ENCODE peak calls at places on chromosome 18, in ten cellular contexts. One of them, this sample, is unnamed. For H3K4me1, the result is how much of the 10 kb centered on the place peaks cover.

GRCh38 chr18:2799369-2799768 is 47.4 kb upstream of the EMILIN2 start:
- DNase-seq in right cardiac atrium: no peak
- DNase-seq in kidney: no peak
- DNase-seq in A549: no peak
- DNase-seq in aorta: no peak
- DNase-seq in cardiac muscle cell: no peak
- DNase-seq in small intestine: no peak
- DNase-seq in stomach: no peak
- DNase-seq in GM23248: no peak
- DNase-seq in CD4-positive, alpha-beta memory T cell: no peak
- DNase-seq in this sample: no peak

GRCh38 chr18:63439334-63439733 is 17.1 kb upstream of the VPS4B start:
- DNase-seq in kidney: no peak
- DNase-seq in small intestine: peak
- DNase-seq in aorta: no peak
- DNase-seq in right cardiac atrium: no peak
- DNase-seq in CD4-positive, alpha-beta memory T cell: peak
- DNase-seq in A549: peak
- DNase-seq in GM23248: peak
- DNase-seq in cardiac muscle cell: peak
- DNase-seq in stomach: peak
- DNase-seq in this sample: peak

GRCh38 chr18:21439453-21439852 is 161.1 kb downstream of the ESCO1 start:
- DNase-seq in aorta: no peak
- DNase-seq in kidney: no peak
- DNase-seq in GM23248: peak
- DNase-seq in CD4-positive, alpha-beta memory T cell: no peak
- DNase-seq in cardiac muscle cell: no peak
- DNase-seq in small intestine: peak
- DNase-seq in right cardiac atrium: no peak
- DNase-seq in A549: no peak
- DNase-seq in stomach: no peak
- DNase-seq in this sample: no peak

GRCh38 chr18:45547910-45548309 is 67.4 kb upstream of the SLC14A2 start:
- DNase-seq in A549: no peak
- DNase-seq in aorta: no peak
- DNase-seq in stomach: no peak
- DNase-seq in small intestine: no peak
- DNase-seq in kidney: no peak
- DNase-seq in GM23248: no peak
- DNase-seq in cardiac muscle cell: no peak
- DNase-seq in CD4-positive, alpha-beta memory T cell: no peak
- DNase-seq in right cardiac atrium: no peak
- DNase-seq in this sample: no peak

GRCh38 chr18:43160509-43160908 is 45.0 kb upstream of the RIT2 start:
- DNase-seq in aorta: no peak
- DNase-seq in right cardiac atrium: no peak
- DNase-seq in GM23248: peak
- DNase-seq in CD4-positive, alpha-beta memory T cell: no peak
- DNase-seq in stomach: no peak
- DNase-seq in small intestine: no peak
- DNase-seq in kidney: no peak
- DNase-seq in A549: no peak
- DNase-seq in cardiac muscle cell: no peak
- DNase-seq in this sample: no peak

GRCh38 chr18:76524900-76525698 is 30.1 kb upstream of the ZNF516 start:
- DNase-seq in A549: peak
- DNase-seq in kidney: peak
- DNase-seq in aorta: no peak
- DNase-seq in cardiac muscle cell: peak
- DNase-seq in right cardiac atrium: no peak
- DNase-seq in stomach: no peak
- DNase-seq in CD4-positive, alpha-beta memory T cell: no peak
- DNase-seq in small intestine: peak
- DNase-seq in GM23248: peak
- DNase-seq in this sample: no peak

GRCh38 chr18:43396266-43396665 is 119.0 kb upstream of the SYT4 start:
- DNase-seq in kidney: no peak
- DNase-seq in stomach: no peak
- DNase-seq in right cardiac atrium: no peak
- DNase-seq in A549: no peak
- DNase-seq in aorta: no peak
- DNase-seq in cardiac muscle cell: peak
- DNase-seq in small intestine: no peak
- DNase-seq in GM23248: peak
- DNase-seq in CD4-positive, alpha-beta memory T cell: no peak
- DNase-seq in this sample: no peak

GRCh38 chr18:33459612-33460011 is 19.1 kb upstream of the CCDC178 start:
- DNase-seq in kidney: no peak
- DNase-seq in small intestine: no peak
- DNase-seq in A549: no peak
- DNase-seq in cardiac muscle cell: no peak
- DNase-seq in CD4-positive, alpha-beta memory T cell: no peak
- DNase-seq in right cardiac atrium: no peak
- DNase-seq in stomach: no peak
- DNase-seq in GM23248: no peak
- DNase-seq in aorta: no peak
- DNase-seq in this sample: no peak

GRCh38 chr18:29087616-29088246 is 910.8 kb upstream of the CDH2 start:
- DNase-seq in right cardiac atrium: no peak
- DNase-seq in stomach: no peak
- DNase-seq in CD4-positive, alpha-beta memory T cell: no peak
- DNase-seq in kidney: no peak
- DNase-seq in aorta: no peak
- DNase-seq in cardiac muscle cell: no peak
- DNase-seq in small intestine: no peak
- DNase-seq in A549: no peak
- DNase-seq in GM23248: no peak
- DNase-seq in this sample: no peak

GRCh38 chr18:60053747-60054304 is 154.0 kb downstream of the PMAIP1 start:
- DNase-seq in right cardiac atrium: no peak
- DNase-seq in A549: peak
- DNase-seq in small intestine: peak
- DNase-seq in cardiac muscle cell: peak
- DNase-seq in CD4-positive, alpha-beta memory T cell: no peak
- DNase-seq in aorta: no peak
- DNase-seq in GM23248: peak
- DNase-seq in stomach: no peak
- DNase-seq in kidney: no peak
- DNase-seq in this sample: no peak

GRCh38 chr18:42296723-42297122 is 341.7 kb downstream of the PIK3C3 start:
- DNase-seq in aorta: no peak
- DNase-seq in CD4-positive, alpha-beta memory T cell: no peak
- DNase-seq in stomach: no peak
- DNase-seq in GM23248: peak
- DNase-seq in right cardiac atrium: no peak
- DNase-seq in small intestine: no peak
- DNase-seq in A549: no peak
- DNase-seq in cardiac muscle cell: peak
- DNase-seq in kidney: no peak
- DNase-seq in this sample: no peak

GRCh38 chr18:22343613-22344012 is 74.1 kb downstream of the CTAGE1 start:
- DNase-seq in right cardiac atrium: no peak
- DNase-seq in small intestine: no peak
- DNase-seq in cardiac muscle cell: no peak
- DNase-seq in GM23248: no peak
- DNase-seq in stomach: no peak
- DNase-seq in CD4-positive, alpha-beta memory T cell: no peak
- DNase-seq in aorta: peak
- DNase-seq in kidney: no peak
- DNase-seq in A549: no peak
- DNase-seq in this sample: no peak

GRCh38 chr18:78857252-78858150 is 122.1 kb upstream of the SALL3 start:
- DNase-seq in kidney: peak
- DNase-seq in stomach: no peak
- DNase-seq in small intestine: no peak
- DNase-seq in cardiac muscle cell: no peak
- DNase-seq in A549: no peak
- DNase-seq in CD4-positive, alpha-beta memory T cell: no peak
- DNase-seq in GM23248: no peak
- DNase-seq in right cardiac atrium: no peak
- DNase-seq in aorta: no peak
- DNase-seq in this sample: no peak

GRCh38 chr18:32440478-32440877 is 30.2 kb downstream of the GAREM1 start:
- DNase-seq in GM23248: no peak
- DNase-seq in CD4-positive, alpha-beta memory T cell: no peak
- DNase-seq in stomach: no peak
- DNase-seq in aorta: no peak
- DNase-seq in kidney: no peak
- DNase-seq in small intestine: no peak
- DNase-seq in right cardiac atrium: no peak
- DNase-seq in cardiac muscle cell: no peak
- DNase-seq in A549: no peak
- DNase-seq in this sample: no peak
- H3K4me1 ChIP-seq in GM23248: under half
- H3K4me1 ChIP-seq in CD4-positive, alpha-beta memory T cell: under half
- H3K4me1 ChIP-seq in stomach: under half
- H3K4me1 ChIP-seq in aorta: under half
- H3K4me1 ChIP-seq in kidney: under half
- H3K4me1 ChIP-seq in small intestine: under half
- H3K4me1 ChIP-seq in right cardiac atrium: under half
- H3K4me1 ChIP-seq in cardiac muscle cell: under half
- H3K4me1 ChIP-seq in A549: under half
- H3K4me1 ChIP-seq in this sample: under half

GRCh38 chr18:67514901-67515540 is 1.5 kb downstream of the DSEL start:
- DNase-seq in small intestine: no peak
- DNase-seq in right cardiac atrium: no peak
- DNase-seq in cardiac muscle cell: no peak
- DNase-seq in kidney: no peak
- DNase-seq in stomach: no peak
- DNase-seq in GM23248: peak
- DNase-seq in aorta: no peak
- DNase-seq in CD4-positive, alpha-beta memory T cell: no peak
- DNase-seq in A549: no peak
- DNase-seq in this sample: no peak
- H3K4me3 ChIP-seq in small intestine: no peak
- H3K4me3 ChIP-seq in right cardiac atrium: peak
- H3K4me3 ChIP-seq in cardiac muscle cell: peak
- H3K4me3 ChIP-seq in kidney: peak
- H3K4me3 ChIP-seq in stomach: peak
- H3K4me3 ChIP-seq in GM23248: peak
- H3K4me3 ChIP-seq in aorta: peak
- H3K4me3 ChIP-seq in CD4-positive, alpha-beta memory T cell: no peak
- H3K4me3 ChIP-seq in A549: no peak
- H3K4me3 ChIP-seq in this sample: no peak

GRCh38 chr18:26357960-26358359 is 131.7 kb downstream of the TAF4B start:
- DNase-seq in CD4-positive, alpha-beta memory T cell: no peak
- DNase-seq in cardiac muscle cell: no peak
- DNase-seq in stomach: no peak
- DNase-seq in right cardiac atrium: no peak
- DNase-seq in kidney: no peak
- DNase-seq in aorta: no peak
- DNase-seq in GM23248: no peak
- DNase-seq in small intestine: no peak
- DNase-seq in A549: no peak
- DNase-seq in this sample: no peak

GRCh38 chr18:26367425-26367824 is 141.2 kb downstream of the TAF4B start:
- DNase-seq in GM23248: no peak
- DNase-seq in aorta: no peak
- DNase-seq in CD4-positive, alpha-beta memory T cell: no peak
- DNase-seq in cardiac muscle cell: no peak
- DNase-seq in A549: no peak
- DNase-seq in stomach: no peak
- DNase-seq in right cardiac atrium: no peak
- DNase-seq in small intestine: no peak
- DNase-seq in kidney: no peak
- DNase-seq in this sample: no peak

GRCh38 chr18:26356045-26356785 is 130.0 kb downstream of the TAF4B start:
- DNase-seq in A549: no peak
- DNase-seq in CD4-positive, alpha-beta memory T cell: no peak
- DNase-seq in stomach: no peak
- DNase-seq in small intestine: no peak
- DNase-seq in aorta: no peak
- DNase-seq in right cardiac atrium: no peak
- DNase-seq in GM23248: no peak
- DNase-seq in cardiac muscle cell: no peak
- DNase-seq in kidney: no peak
- DNase-seq in this sample: no peak

DNA sequence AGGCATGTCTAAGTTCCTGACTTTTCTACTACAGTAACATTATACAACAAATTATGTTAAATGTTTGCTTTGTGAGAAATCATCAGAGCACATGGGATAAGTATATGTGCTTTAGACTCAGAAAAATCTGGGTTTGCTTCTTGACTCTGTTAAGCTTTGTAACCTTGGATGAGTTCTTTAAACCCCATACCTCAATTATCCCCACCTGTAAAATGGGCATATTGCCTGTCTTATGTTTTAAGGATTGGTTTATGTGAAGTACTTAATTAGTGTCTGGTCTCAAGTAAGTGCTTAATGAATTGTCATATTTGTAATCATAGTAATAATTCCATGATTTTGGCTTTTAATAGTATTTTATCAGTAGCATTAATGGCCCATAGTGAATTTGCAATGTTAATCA is 135.8 kb downstream of the TAF4B start:
- DNase-seq in stomach: no peak
- DNase-seq in CD4-positive, alpha-beta memory T cell: no peak
- DNase-seq in kidney: no peak
- DNase-seq in GM23248: no peak
- DNase-seq in right cardiac atrium: no peak
- DNase-seq in aorta: no peak
- DNase-seq in small intestine: no peak
- DNase-seq in A549: no peak
- DNase-seq in cardiac muscle cell: no peak
- DNase-seq in this sample: no peak
- H3K4me1 ChIP-seq in stomach: under half
- H3K4me1 ChIP-seq in CD4-positive, alpha-beta memory T cell: under half
- H3K4me1 ChIP-seq in kidney: under half
- H3K4me1 ChIP-seq in GM23248: under half
- H3K4me1 ChIP-seq in right cardiac atrium: under half
- H3K4me1 ChIP-seq in aorta: under half
- H3K4me1 ChIP-seq in small intestine: under half
- H3K4me1 ChIP-seq in A549: under half
- H3K4me1 ChIP-seq in cardiac muscle cell: under half
- H3K4me1 ChIP-seq in this sample: under half

GRCh38 chr18:56910967-56911366 is 235.9 kb upstream of the BOD1L2 start:
- DNase-seq in cardiac muscle cell: no peak
- DNase-seq in small intestine: peak
- DNase-seq in CD4-positive, alpha-beta memory T cell: no peak
- DNase-seq in kidney: no peak
- DNase-seq in stomach: no peak
- DNase-seq in right cardiac atrium: no peak
- DNase-seq in aorta: no peak
- DNase-seq in GM23248: no peak
- DNase-seq in A549: no peak
- DNase-seq in this sample: no peak

GRCh38 chr18:56913970-56914369 is 232.9 kb upstream of the BOD1L2 start:
- DNase-seq in stomach: no peak
- DNase-seq in small intestine: no peak
- DNase-seq in A549: no peak
- DNase-seq in CD4-positive, alpha-beta memory T cell: no peak
- DNase-seq in kidney: no peak
- DNase-seq in cardiac muscle cell: no peak
- DNase-seq in right cardiac atrium: no peak
- DNase-seq in GM23248: no peak
- DNase-seq in aorta: no peak
- DNase-seq in this sample: no peak

DNA sequence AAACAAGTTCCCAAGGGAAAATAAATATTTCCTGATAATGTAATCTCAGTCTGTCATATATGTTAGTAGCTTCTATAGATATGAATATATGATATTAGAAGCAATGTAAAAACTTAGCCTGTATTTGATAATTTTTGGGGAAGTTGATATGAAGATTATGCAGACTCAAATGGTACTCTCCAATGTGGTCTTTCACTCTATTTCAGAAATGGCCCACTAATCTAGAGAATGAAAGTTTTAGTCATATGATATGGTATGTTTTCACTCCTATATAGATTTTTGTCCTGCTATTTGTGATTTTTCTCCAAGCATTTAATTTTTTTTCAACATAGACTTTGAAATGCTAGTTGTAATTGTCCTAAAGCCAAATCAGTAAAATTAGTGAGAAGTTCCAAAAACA is 236.7 kb upstream of the BOD1L2 start:
- DNase-seq in GM23248: no peak
- DNase-seq in A549: no peak
- DNase-seq in cardiac muscle cell: no peak
- DNase-seq in aorta: no peak
- DNase-seq in right cardiac atrium: no peak
- DNase-seq in CD4-positive, alpha-beta memory T cell: no peak
- DNase-seq in small intestine: no peak
- DNase-seq in kidney: no peak
- DNase-seq in stomach: no peak
- DNase-seq in this sample: no peak
- H3K4me3 ChIP-seq in GM23248: no peak
- H3K4me3 ChIP-seq in A549: no peak
- H3K4me3 ChIP-seq in cardiac muscle cell: no peak
- H3K4me3 ChIP-seq in aorta: no peak
- H3K4me3 ChIP-seq in right cardiac atrium: no peak
- H3K4me3 ChIP-seq in CD4-positive, alpha-beta memory T cell: no peak
- H3K4me3 ChIP-seq in small intestine: no peak
- H3K4me3 ChIP-seq in kidney: no peak
- H3K4me3 ChIP-seq in stomach: no peak
- H3K4me3 ChIP-seq in this sample: no peak